ENCODE peak calls at places on chromosomes 6 and 20, in four cellular contexts. K is esophagus squamous epithelium, Z is uterus, T is lower leg skin. Y is an unnamed sample.

GRCh38 chr6:13554929-13555333 is 19.5 kb upstream of the SIRT5 start:
- DNase-seq in K (no peak), Z (peak), T (peak), Y (no peak)

GRCh38 chr6:26552640-26553189 is 14.5 kb downstream of the HMGN4 start:
- DNase-seq in K (no peak), Z (no peak), T (no peak), Y (no peak)

GRCh38 chr20:56043227-56043626 is 37.9 kb upstream of the CBLN4 start:
- DNase-seq in K (no peak), Z (no peak), T (no peak), Y (no peak)

GRCh38 chr6:56807335-56807991 is 147.4 kb upstream of the BEND6 start:
- DNase-seq in K (no peak), Z (no peak), T (no peak), Y (no peak)

GRCh38 chr6:87016772-87017171 is 78.1 kb downstream of the CGA start:
- DNase-seq in K (no peak), Z (no peak), T (no peak), Y (no peak)

GRCh38 chr6:136446579-136447182 is 103.5 kb downstream of the MAP7 start:
- DNase-seq in K (no peak), Z (no peak), T (no peak), Y (no peak)

GRCh38 chr6:195861-196360 is 96.4 kb upstream of the DUSP22 start:
- DNase-seq in K (no peak), Z (peak), T (no peak), Y (no peak)

GRCh38 chr6:36061236-36061635 is 33.6 kb downstream of the MAPK14 start:
- DNase-seq in K (no peak), Z (no peak), T (no peak), Y (no peak)

GRCh38 chr6:100232791-100233573 is 231.7 kb downstream of the SIM1 start:
- DNase-seq in K (no peak), Z (no peak), T (no peak), Y (no peak)

GRCh38 chr20:10329387-10330005 is 104.5 kb downstream of the MKKS start:
- DNase-seq in K (no peak), Z (no peak), T (no peak), Y (no peak)

GRCh38 chr6:43247115-43247999 is 4.1 kb downstream of the TTBK1 start:
- DNase-seq in K (peak), Z (peak), T (peak), Y (peak)

GRCh38 chr6:118218156-118218555 is 311.1 kb downstream of the SLC35F1 start:
- DNase-seq in K (no peak), Z (no peak), T (no peak), Y (no peak)

GRCh38 chr20:56826306-56826970 is 197.3 kb downstream of the TFAP2C start:
- DNase-seq in K (no peak), Z (peak), T (no peak), Y (no peak)

GRCh38 chr20:56200456-56200855 is 48.1 kb upstream of the MC3R start:
- DNase-seq in K (no peak), Z (no peak), T (no peak), Y (no peak)

GRCh38 chr6:154672086-154672485 is 61.1 kb upstream of the SCAF8 start:
- DNase-seq in K (no peak), Z (no peak), T (no peak), Y (no peak)

GRCh38 chr6:159044899-159045727 is at the start of gene TAGAP:
- DNase-seq in K (no peak), Z (peak), T (peak), Y (peak)

GRCh38 chr20:20498081-20498861 is 130.4 kb downstream of the INSM1 start:
- DNase-seq in K (no peak), Z (no peak), T (no peak), Y (no peak)

GRCh38 chr20:10250902-10251301 is 32.3 kb downstream of the SNAP25 start:
- DNase-seq in K (no peak), Z (no peak), T (no peak), Y (no peak)

GRCh38 chr6:219641-220198 is 72.6 kb upstream of the DUSP22 start:
- DNase-seq in K (no peak), Z (no peak), T (peak), Y (peak)

GRCh38 chr6:69789573-69789972 is 7.2 kb downstream of the LMBRD1 start:
- DNase-seq in K (no peak), Z (no peak), T (no peak), Y (no peak)

GRCh38 chr6:128743974-128744765 is 138.8 kb upstream of the LAMA2 start:
- DNase-seq in K (no peak), Z (no peak), T (no peak), Y (no peak)

GRCh38 chr6:169207482-169207881 is 46.2 kb downstream of the THBS2 start:
- DNase-seq in K (no peak), Z (no peak), T (no peak), Y (no peak)

GRCh38 chr6:21914121-21914973 is 320.8 kb downstream of the SOX4 start:
- DNase-seq in K (no peak), Z (peak), T (no peak), Y (peak)

GRCh38 chr6:161618816-161619454 is 345.1 kb upstream of the AGPAT4 start:
- DNase-seq in K (no peak), Z (no peak), T (no peak), Y (peak)

GRCh38 chr20:47230811-47231256 is 125.7 kb downstream of the ZMYND8 start:
- DNase-seq in K (no peak), Z (no peak), T (no peak), Y (no peak)

GRCh38 chr6:119183457-119183856 is 105.0 kb upstream of the FAM184A start:
- DNase-seq in K (no peak), Z (no peak), T (no peak), Y (no peak)

GRCh38 chr6:12423852-12424251 is 133.7 kb downstream of the EDN1 start:
- DNase-seq in K (no peak), Z (no peak), T (no peak), Y (no peak)

GRCh38 chr6:100918152-100918551 is 37.0 kb upstream of the ASCC3 start:
- DNase-seq in K (no peak), Z (no peak), T (no peak), Y (no peak)

GRCh38 chr20:25011831-25012241 is 19.3 kb upstream of the APMAP start:
- DNase-seq in K (no peak), Z (no peak), T (peak), Y (peak)

GRCh38 chr6:133888931-133889556 is at the start of gene TCF21:
- DNase-seq in K (no peak), Z (peak), T (no peak), Y (no peak)

GRCh38 chr6:32968093-32968769 is at the start of gene BRD2:
- DNase-seq in K (peak), Z (peak), T (peak), Y (peak)

GRCh38 chr6:32967151-32968091 is 973 bp upstream of the BRD2 start:
- DNase-seq in K (no peak), Z (no peak), T (no peak), Y (peak)

GRCh38 chr6:32969685-32970412 is 1.5 kb downstream of the BRD2 start:
- DNase-seq in K (no peak), Z (peak), T (peak), Y (peak)

GRCh38 chr6:32970413-32971244 is 2.2 kb downstream of the BRD2 start:
- DNase-seq in K (no peak), Z (peak), T (peak), Y (peak)

DNA sequence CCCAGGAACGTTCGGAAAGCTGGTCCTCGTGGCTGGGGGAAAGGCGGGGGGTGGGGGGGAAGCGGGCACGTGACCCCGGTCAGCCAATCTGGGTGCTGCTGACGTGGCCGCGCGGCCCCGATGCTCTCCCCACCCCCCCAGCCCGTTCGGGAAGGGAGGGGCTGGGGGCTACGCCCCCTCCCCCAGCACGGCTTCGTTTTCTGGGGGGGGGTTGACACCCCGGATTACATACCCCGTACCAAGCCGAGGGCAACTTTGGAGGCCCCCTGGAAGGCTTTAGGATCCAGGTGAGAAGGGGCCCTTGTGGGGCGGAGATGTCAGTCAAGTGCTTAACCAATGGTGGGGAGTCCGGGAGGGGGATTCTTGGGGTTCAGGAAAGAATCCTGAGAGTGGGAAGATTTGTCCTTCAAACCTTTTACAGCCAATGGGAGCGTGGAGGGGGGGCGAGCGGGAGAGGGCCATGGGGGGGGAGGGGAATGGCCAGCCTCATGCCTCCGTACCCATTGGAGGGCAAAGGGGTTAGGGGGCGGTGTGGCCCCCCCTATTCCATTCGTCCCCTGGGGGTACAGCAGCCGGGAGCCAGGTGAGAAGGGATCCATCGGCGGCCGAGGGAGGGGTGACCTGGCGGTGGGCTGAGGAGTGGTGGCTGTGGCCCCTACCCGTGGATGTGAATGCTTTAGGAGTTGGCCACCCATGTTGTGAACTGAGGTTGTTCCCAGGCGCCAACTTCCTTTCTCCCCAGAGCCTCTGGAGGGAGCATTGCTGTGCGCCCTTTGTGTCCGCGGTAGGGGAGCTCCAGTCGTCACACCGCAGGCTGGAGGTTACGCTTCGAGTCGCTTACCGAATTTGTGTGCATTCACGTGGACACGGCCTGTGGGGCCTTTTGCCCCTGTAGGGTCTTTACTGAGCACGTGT is 633 bp downstream of the BRD2 start:
- DNase-seq in K (no peak), Z (peak), T (peak), Y (peak)
- TF ChIP-seq POLR2A in K (no peak), Z (no peak), T (no peak), Y (peak)

GRCh38 chr6:52597738-52598122 is 20.9 kb upstream of the TRAM2 start:
- DNase-seq in K (no peak), Z (no peak), T (no peak), Y (no peak)

GRCh38 chr6:52596371-52597028 is 19.6 kb upstream of the TRAM2 start:
- DNase-seq in K (no peak), Z (no peak), T (no peak), Y (no peak)

GRCh38 chr6:52595000-52595795 is 18.3 kb upstream of the TRAM2 start:
- DNase-seq in K (no peak), Z (peak), T (peak), Y (peak)

GRCh38 chr6:52594216-52594615 is 17.4 kb upstream of the TRAM2 start:
- DNase-seq in K (no peak), Z (no peak), T (no peak), Y (no peak)

GRCh38 chr6:52595796-52596130 is 18.9 kb upstream of the TRAM2 start:
- DNase-seq in K (no peak), Z (no peak), T (no peak), Y (no peak)
- TF ChIP-seq CTCF in K (no peak), Z (no peak), T (no peak), Y (no peak)

DNA sequence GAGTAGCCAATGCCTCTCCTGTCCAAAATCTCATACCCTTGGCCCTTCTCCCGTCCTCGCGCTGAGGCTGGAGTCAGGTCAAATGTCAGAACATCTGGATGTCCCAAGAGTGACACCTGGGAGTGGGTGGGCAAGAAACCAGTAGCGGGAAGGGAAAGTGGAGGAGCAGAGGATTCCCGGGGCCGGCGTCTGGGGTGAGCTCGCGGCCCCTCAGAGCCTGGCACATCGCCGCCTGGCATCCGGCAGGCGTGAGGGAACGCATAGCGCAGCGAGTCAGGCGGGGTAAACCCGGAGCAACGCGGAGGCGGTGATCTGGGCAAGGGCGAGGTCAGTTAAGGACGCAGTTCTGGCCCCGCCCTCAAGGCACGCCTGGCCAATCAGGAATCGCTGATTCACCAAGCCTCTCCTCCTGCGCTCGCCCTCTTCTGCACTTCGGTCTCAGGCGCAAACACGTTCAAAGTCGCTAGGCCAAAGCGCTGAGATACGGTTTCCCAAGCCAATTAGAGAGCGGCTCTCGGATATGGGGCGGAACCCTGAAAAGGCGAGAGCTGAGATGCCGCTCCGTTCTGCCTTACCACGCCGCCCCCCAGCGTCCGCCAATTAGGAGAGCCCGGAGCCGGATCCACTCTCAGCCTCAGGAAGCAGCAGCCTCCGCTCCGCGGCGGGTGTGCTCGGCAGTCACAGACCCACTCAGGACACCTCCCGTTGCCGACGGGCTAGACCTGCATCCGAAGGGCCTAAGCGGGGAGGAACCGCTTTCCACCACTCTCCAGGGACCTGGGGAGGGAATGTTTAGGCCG is 22.5 kb downstream of the VPS52 start:
- DNase-seq in K (peak), Z (peak), T (peak), Y (peak)
- TF ChIP-seq POLR2A in K (no peak), Z (peak), T (no peak), Y (peak)

GRCh38 chr6:142751452-142751851 is 193.5 kb downstream of the HIVEP2 start:
- DNase-seq in K (no peak), Z (no peak), T (no peak), Y (no peak)

GRCh38 chr6:142752348-142752747 is 192.6 kb downstream of the HIVEP2 start:
- DNase-seq in K (no peak), Z (no peak), T (no peak), Y (no peak)

GRCh38 chr6:142749556-142749955 is 195.4 kb downstream of the HIVEP2 start:
- DNase-seq in K (no peak), Z (no peak), T (no peak), Y (no peak)

GRCh38 chr6:142744836-142745235 is 200.1 kb downstream of the HIVEP2 start:
- DNase-seq in K (no peak), Z (no peak), T (no peak), Y (no peak)

GRCh38 chr6:142746524-142746923 is 198.5 kb downstream of the HIVEP2 start:
- DNase-seq in K (no peak), Z (no peak), T (no peak), Y (peak)
- TF ChIP-seq CTCF in K (peak), Z (peak), T (no peak), Y (peak)